ENCODE peak calls at places on chromosomes 2 and 18, in eight cellular contexts. G is omental fat pad, E is heart right ventricle, O is SK-N-SH, S is right lobe of liver, R is IMR-90, K is astrocyte of the spinal cord, W is neural crest cell. N is an unnamed sample.

GRCh38 chr18:35456181-35456850 is 41.4 kb downstream of the INO80C start:
- DNase-seq in G (no peak), E (no peak), O (no peak), S (no peak), R (peak), K (peak), W (no peak), N (no peak)

GRCh38 chr2:128394004-128394730 is 75.5 kb upstream of the HS6ST1 start:
- DNase-seq in G (no peak), E (no peak), O (no peak), S (no peak), R (no peak), K (no peak), W (no peak), N (no peak)

GRCh38 chr2:106759962-106760361 is 126.0 kb downstream of the ST6GAL2 start:
- DNase-seq in G (no peak), E (no peak), O (no peak), S (no peak), R (no peak), K (no peak), W (no peak), N (no peak)

GRCh38 chr18:79664525-79665125 is 15.0 kb upstream of the CTDP1 start:
- DNase-seq in G (no peak), E (no peak), O (no peak), S (no peak), R (peak), K (peak), W (no peak), N (no peak)

GRCh38 chr2:71346065-71346464 is 14.5 kb downstream of the ZNF638 start:
- DNase-seq in G (no peak), E (no peak), O (no peak), S (no peak), R (no peak), K (no peak), W (no peak), N (no peak)

GRCh38 chr18:11849845-11850747 is 1.1 kb upstream of the CHMP1B start:
- DNase-seq in G (no peak), E (peak), O (peak), S (peak), R (peak), K (peak), W (no peak), N (no peak)

GRCh38 chr2:145114726-145115125 is 594.8 kb upstream of the ZEB2 start:
- DNase-seq in G (no peak), E (no peak), O (no peak), S (no peak), R (no peak), K (peak), W (no peak), N (no peak)

GRCh38 chr2:216059233-216059834 is 22.3 kb downstream of the PECR start:
- DNase-seq in G (no peak), E (no peak), O (no peak), S (no peak), R (no peak), K (no peak), W (no peak), N (no peak)

GRCh38 chr2:222203031-222203430 is 95.8 kb downstream of the PAX3 start:
- DNase-seq in G (no peak), E (no peak), O (no peak), S (no peak), R (no peak), K (no peak), W (no peak), N (no peak)

GRCh38 chr2:10863047-10863446 is 48.7 kb upstream of the KCNF1 start:
- DNase-seq in G (no peak), E (no peak), O (no peak), S (no peak), R (no peak), K (no peak), W (no peak), N (no peak)

GRCh38 chr2:221283896-221284295 is 288.2 kb downstream of the EPHA4 start:
- DNase-seq in G (no peak), E (no peak), O (no peak), S (no peak), R (peak), K (peak), W (no peak), N (no peak)

GRCh38 chr2:144424559-144425240 is 95.2 kb downstream of the ZEB2 start:
- DNase-seq in G (no peak), E (no peak), O (no peak), S (no peak), R (no peak), K (no peak), W (no peak), N (no peak)

GRCh38 chr2:177334940-177335543 is 57.5 kb upstream of the AGPS start:
- DNase-seq in G (no peak), E (no peak), O (peak), S (no peak), R (peak), K (peak), W (peak), N (no peak)

GRCh38 chr2:127986548-127987079 is 41.2 kb downstream of the SAP130 start:
- DNase-seq in G (no peak), E (no peak), O (no peak), S (no peak), R (no peak), K (no peak), W (no peak), N (no peak)

GRCh38 chr2:162090109-162090508 is 16.1 kb upstream of the DPP4 start:
- DNase-seq in G (no peak), E (no peak), O (no peak), S (no peak), R (peak), K (peak), W (no peak), N (no peak)

DNA sequence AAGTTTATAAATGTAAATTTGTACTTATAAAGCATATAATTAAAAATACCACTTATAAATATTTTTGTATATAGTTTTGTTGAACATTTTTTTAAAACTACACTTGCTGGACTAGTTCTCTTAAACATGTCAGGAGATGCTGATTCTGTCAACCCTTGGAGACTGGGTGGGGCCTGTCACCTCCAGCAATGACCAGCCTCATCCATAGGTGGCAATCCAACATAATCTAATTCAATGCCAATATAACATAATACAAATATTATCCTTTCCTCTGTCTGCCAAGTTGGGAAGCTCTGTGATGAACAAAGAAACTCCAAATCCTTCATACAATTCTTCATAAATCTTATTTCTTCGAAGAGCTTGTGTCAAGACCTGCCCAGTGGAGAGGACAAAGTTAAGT is 140.4 kb downstream of the RBMS1 start:
- DNase-seq in G (no peak), E (no peak), O (no peak), S (no peak), R (no peak), K (no peak), W (no peak), N (no peak)
- TF ChIP-seq CTCF in G (no peak), E (peak), O (peak), S (no peak), R (no peak), K (peak), W (no peak), N (peak)

DNA sequence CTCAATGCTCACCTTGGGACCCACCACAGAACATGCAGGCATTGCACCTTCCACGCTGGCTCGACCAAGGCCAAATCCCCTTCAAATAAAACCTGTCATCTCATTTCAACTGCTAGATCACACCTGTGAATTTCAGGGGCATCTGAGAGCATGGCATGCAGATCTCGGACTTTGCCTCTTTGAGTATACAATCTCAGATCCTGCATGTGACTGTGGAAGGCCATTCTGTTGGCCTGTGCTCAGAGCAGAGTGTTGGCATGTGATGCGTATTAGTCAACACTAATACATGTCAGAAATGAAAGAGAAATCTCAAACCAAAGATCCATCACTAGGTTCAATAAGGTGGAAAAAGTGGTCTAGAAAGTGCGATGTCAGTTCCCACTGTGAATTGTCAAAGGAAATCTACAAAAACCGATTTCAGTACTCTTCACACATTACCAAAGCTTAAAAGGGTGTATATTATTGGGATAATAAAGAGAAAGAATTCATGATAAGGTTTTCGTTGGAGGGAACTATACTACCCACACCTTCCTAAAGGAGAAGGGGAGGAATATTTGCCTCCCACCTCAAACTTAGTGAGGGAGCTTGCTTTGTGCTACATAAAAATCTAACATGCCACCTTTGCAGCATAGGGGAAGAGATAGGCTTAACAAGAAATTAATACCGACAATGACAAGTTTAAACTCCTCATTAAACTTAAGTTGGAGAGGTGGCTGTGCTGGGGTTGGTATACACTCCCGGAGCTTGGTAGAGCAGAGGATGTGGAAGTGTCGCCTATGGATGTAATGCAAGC is 7.8 kb downstream of the XDH start:
- DNase-seq in G (no peak), E (no peak), O (no peak), S (peak), R (no peak), K (no peak), W (no peak), N (no peak)
- TF ChIP-seq CTCF in G (no peak), E (no peak), O (no peak), S (no peak), R (no peak), K (no peak), W (no peak), N (no peak)

DNA sequence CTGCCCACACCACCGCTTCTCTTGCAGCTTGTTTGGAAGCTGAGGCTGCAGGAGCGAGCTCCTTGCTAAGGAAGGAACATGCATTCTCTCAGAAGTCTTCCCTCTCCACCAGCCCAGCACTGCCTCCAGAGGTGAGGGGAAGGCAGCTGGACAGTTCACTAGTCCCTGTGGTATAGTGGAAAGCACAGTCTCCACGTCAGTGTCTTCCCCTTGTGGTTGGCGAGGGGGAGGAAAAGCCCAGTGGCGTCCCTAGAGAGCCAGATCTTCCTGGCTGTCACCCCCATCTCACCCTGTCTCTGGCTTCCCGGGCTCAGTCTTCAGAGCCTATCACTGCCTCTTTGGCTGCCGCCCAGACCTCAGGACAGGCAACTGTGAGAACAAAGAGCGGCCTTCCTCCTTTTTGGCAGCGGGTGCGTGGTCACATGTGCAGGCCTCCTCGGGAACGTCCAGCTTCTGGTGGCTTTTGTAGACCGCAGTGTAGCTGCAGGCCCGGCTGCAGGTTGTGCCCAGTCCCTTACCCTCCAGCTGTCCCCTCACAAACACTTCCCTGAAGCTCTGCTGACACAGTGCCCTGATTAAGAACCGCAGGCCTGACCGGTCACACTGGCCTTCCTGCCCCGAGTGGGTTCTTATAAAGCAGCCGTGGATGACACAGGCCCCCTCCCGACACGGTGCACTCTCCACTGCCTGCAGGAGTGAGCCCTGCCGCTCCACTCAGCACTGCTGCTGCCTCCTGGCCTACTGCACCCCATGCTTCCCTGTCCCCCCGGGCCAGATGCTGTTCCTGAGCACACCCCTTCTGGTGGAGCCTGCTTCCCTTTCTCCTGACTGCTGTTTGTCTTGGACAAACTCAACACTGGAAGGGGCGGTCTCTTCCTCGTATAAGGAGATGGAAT is 90.9 kb downstream of the RNF144A start:
- DNase-seq in G (no peak), E (peak), O (peak), S (peak), R (no peak), K (peak), W (no peak), N (no peak)
- TF ChIP-seq CTCF in G (no peak), E (peak), O (peak), S (no peak), R (no peak), K (peak), W (no peak), N (no peak)

GRCh38 chr2:120541972-120542670 is 193.5 kb upstream of the GLI2 start:
- DNase-seq in G (no peak), E (no peak), O (no peak), S (no peak), R (no peak), K (no peak), W (no peak), N (no peak)
- TF ChIP-seq CTCF in G (no peak), E (no peak), O (no peak), S (no peak), R (no peak), K (no peak), W (no peak), N (no peak)

DNA sequence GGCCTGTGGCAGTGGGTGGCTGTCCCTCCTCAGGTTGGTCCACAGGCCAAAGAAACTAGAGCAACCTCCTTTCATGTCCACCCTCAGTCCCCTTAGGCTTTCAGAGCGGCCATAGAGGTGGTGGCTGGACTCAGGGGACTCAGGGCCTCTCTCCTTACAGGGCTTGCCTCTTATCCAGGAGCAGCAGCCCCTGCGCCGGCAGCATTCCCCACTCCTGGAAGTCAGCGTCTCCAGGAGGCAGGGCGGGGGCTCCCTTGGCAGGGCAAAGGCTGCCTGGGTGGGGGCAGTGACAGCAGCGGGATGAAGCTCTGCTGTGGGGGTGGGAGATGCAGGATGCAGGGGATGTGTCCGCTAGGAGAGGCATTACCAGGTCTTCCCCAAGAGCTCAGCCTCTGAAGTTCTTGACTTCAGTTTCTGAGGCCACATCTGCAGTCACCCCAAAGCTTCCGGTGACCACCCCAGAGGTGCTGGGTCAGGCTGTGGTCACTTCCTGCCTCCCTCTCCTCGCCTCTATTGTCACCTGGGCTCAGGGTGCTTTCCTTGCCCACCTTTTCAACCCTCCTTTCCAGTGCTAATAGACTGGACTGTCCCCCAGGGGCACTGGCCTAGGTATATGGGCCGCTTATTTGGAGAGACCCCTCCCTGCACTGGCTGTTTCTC is 8.6 kb upstream of the GPR55 start:
- DNase-seq in G (no peak), E (no peak), O (no peak), S (no peak), R (no peak), K (no peak), W (no peak), N (no peak)
- TF ChIP-seq CTCF in G (no peak), E (no peak), O (no peak), S (no peak), R (no peak), K (no peak), W (no peak), N (no peak)

GRCh38 chr2:237320801-237321563 is 93.0 kb downstream of the COL6A3 start:
- DNase-seq in G (no peak), E (peak), O (no peak), S (no peak), R (no peak), K (no peak), W (no peak), N (no peak)

GRCh38 chr2:237321746-237322145 is 92.2 kb downstream of the COL6A3 start:
- DNase-seq in G (no peak), E (no peak), O (no peak), S (no peak), R (no peak), K (no peak), W (no peak), N (no peak)

GRCh38 chr2:237324446-237325236 is 89.3 kb downstream of the COL6A3 start:
- DNase-seq in G (no peak), E (no peak), O (no peak), S (no peak), R (peak), K (peak), W (no peak), N (no peak)

GRCh38 chr2:237323656-237324055 is 90.3 kb downstream of the COL6A3 start:
- DNase-seq in G (no peak), E (no peak), O (no peak), S (no peak), R (no peak), K (no peak), W (no peak), N (no peak)

GRCh38 chr2:237322564-237322963 is 91.4 kb downstream of the COL6A3 start:
- DNase-seq in G (no peak), E (no peak), O (no peak), S (no peak), R (no peak), K (no peak), W (no peak), N (no peak)
- TF ChIP-seq CTCF in G (no peak), E (peak), O (peak), S (peak), R (peak), K (peak), W (peak), N (peak)